ENCODE peak calls at places on chromosomes 16 and 17, in eight cellular contexts. M is breast epithelium; U is midbrain; E is mucosa of descending colon; B is stimulated activated CD4-positive, alpha-beta T cell treated with anti-CD3 and anti-CD28 coated beads, Interleukin-12 subunit alpha, Interleukin-12 subunit beta, amount 100 ng/mL, for 24 hours; Y is NCI-H1694 treated with DMSO at 0.1 percent for 48 hours; V is Calu3; Z is Jurkat, Clone E6-1. K is an unnamed sample.
A peak's percentile ranks its signal among the peaks of the same experiment; 100 is the strongest.

GRCh38 chr17:17498606-17499301 is 2.6 kb upstream of the RASD1 start:
- DNase-seq in Z (no peak), U (no peak), Y (no peak), E (no peak), V (no peak), M (no peak), B (no peak), K (no peak)

GRCh38 chr17:63224644-63225043 is 221.5 kb downstream of the CYB561 start:
- DNase-seq in B (no peak), V (no peak), U (no peak), Y (no peak), M (no peak), Z (no peak), E (no peak), K (no peak)

GRCh38 chr16:56930516-56931252 is 1.3 kb upstream of the HERPUD1 start:
- DNase-seq in Y (no peak), B (no peak), M (no peak), V (no peak), U (no peak), E (no peak), Z (no peak), K (no peak)

GRCh38 chr17:49716952-49717351 is 9.2 kb upstream of the SLC35B1 start:
- DNase-seq in V (no peak), B (no peak), Y (no peak), U (no peak), M (no peak), Z (no peak), E (no peak), K (no peak)

GRCh38 chr17:40218740-40219072 is 398 bp upstream of the WIPF2 start:
- DNase-seq in E (peak; percentile 78), U (peak; percentile 80), M (no peak), Y (peak; percentile 72), B (peak; percentile 54), Z (peak; percentile 32), V (peak; percentile 91), K (peak; percentile 72)

GRCh38 chr16:86496929-86497381 is 13.4 kb upstream of the FOXF1 start:
- DNase-seq in U (no peak), E (no peak), Y (no peak), Z (no peak), V (no peak), B (no peak), M (no peak), K (no peak)

GRCh38 chr17:56795510-56795909 is 38.2 kb downstream of the C17orf67 start:
- DNase-seq in M (no peak), E (no peak), V (no peak), Z (no peak), U (no peak), B (no peak), Y (no peak), K (no peak)

GRCh38 chr17:67020293-67020766 is 24.0 kb upstream of the CACNG1 start:
- DNase-seq in Y (no peak), M (no peak), B (no peak), U (no peak), V (no peak), Z (no peak), E (no peak), K (no peak)

GRCh38 chr16:14641877-14642276 is 9.1 kb downstream of the BFAR start:
- DNase-seq in E (no peak), Y (no peak), B (no peak), U (no peak), V (no peak), M (no peak), Z (no peak), K (no peak)

GRCh38 chr17:12178644-12179330 is 158.1 kb downstream of the MAP2K4 start:
- DNase-seq in Z (no peak), U (no peak), V (no peak), B (no peak), Y (no peak), E (no peak), M (no peak), K (no peak)

GRCh38 chr16:50520451-50521245 is 27.5 kb upstream of the NKD1 start:
- DNase-seq in E (no peak), M (no peak), B (no peak), Y (no peak), Z (no peak), V (no peak), U (peak; percentile 74), K (no peak)

GRCh38 chr17:83179378-83179777 is 100.0 kb downstream of the METRNL start:
- DNase-seq in B (no peak), E (no peak), U (peak; percentile 10), M (peak; percentile 50), Z (no peak), V (no peak), Y (no peak), K (no peak)

GRCh38 chr17:20852541-20853370 is 190.1 kb downstream of the USP22 start:
- DNase-seq in E (peak; percentile 14), Z (peak; percentile 4), Y (peak; percentile 40), V (peak; percentile 5), U (peak; percentile 8), M (no peak), B (no peak), K (peak; percentile 55)

GRCh38 chr17:40323731-40324650 is 15.0 kb downstream of the RARA start:
- DNase-seq in E (no peak), Z (no peak), U (no peak), M (no peak), V (no peak), Y (no peak), B (no peak), K (peak; percentile 94)

K was measured in left cardiac atrium.